ENCODE peak calls at places on chromosome 1, in four cellular contexts. S, W, P and R are unnamed samples.

GRCh38 chr1:24726741-24727140 is 18.5 kb upstream of the CLIC4 start:
- DNase-seq in S (no peak), W (no peak), P (no peak), R (no peak)

GRCh38 chr1:31727195-31727594 is 23.4 kb upstream of the COL16A1 start:
- DNase-seq in S (no peak), W (no peak), P (no peak), R (no peak)

GRCh38 chr1:26828352-26829093 is 2.0 kb downstream of the ZDHHC18 start:
- DNase-seq in S (no peak), W (no peak), P (peak), R (no peak)

GRCh38 chr1:66729130-66729922 is 22.9 kb upstream of the DYNLT5 start:
- DNase-seq in S (no peak), W (no peak), P (peak), R (peak)

GRCh38 chr1:243725846-243726245 is 124.2 kb downstream of the AKT3 start:
- DNase-seq in S (no peak), W (no peak), P (no peak), R (no peak)

GRCh38 chr1:63621698-63622097 is 28.5 kb downstream of the PGM1 start:
- DNase-seq in S (no peak), W (no peak), P (no peak), R (no peak)

GRCh38 chr1:236638935-236639334 is 34.6 kb upstream of the HEATR1 start:
- DNase-seq in S (no peak), W (no peak), P (no peak), R (no peak)

GRCh38 chr1:88519156-88519555 is 164.9 kb upstream of the PKN2 start:
- DNase-seq in S (no peak), W (no peak), P (no peak), R (no peak)

GRCh38 chr1:3587133-3587733 is 24.1 kb downstream of the MEGF6 start:
- DNase-seq in S (peak), W (no peak), P (no peak), R (no peak)

GRCh38 chr1:93614550-93615200 is 67.0 kb downstream of the BCAR3 start:
- DNase-seq in S (no peak), W (no peak), P (no peak), R (no peak)

GRCh38 chr1:32013386-32014198 is at the start of gene KHDRBS1:
- DNase-seq in S (peak), W (peak), P (peak), R (peak)

GRCh38 chr1:203453616-203454015 is 22.0 kb upstream of the PRELP start:
- DNase-seq in S (no peak), W (no peak), P (no peak), R (no peak)

GRCh38 chr1:85199667-85200366 is 999 bp downstream of the SYDE2 start:
- DNase-seq in S (no peak), W (no peak), P (no peak), R (no peak)

GRCh38 chr1:27572019-27572678 is 31.8 kb downstream of the AHDC1 start:
- DNase-seq in S (no peak), W (no peak), P (no peak), R (no peak)

GRCh38 chr1:158107926-158108325 is 72.8 kb upstream of the CD1D start:
- DNase-seq in S (no peak), W (no peak), P (no peak), R (no peak)

GRCh38 chr1:55302972-55303371 is 87.8 kb upstream of the USP24 start:
- DNase-seq in S (no peak), W (no peak), P (no peak), R (no peak)

GRCh38 chr1:1471389-1472045 is at the start of gene ATAD3B:
- DNase-seq in S (no peak), W (peak), P (peak), R (peak)

GRCh38 chr1:3924871-3925655 is 25.0 kb upstream of the C1orf174 start:
- DNase-seq in S (peak), W (no peak), P (peak), R (no peak)

GRCh38 chr1:206075786-206076725 is 23.1 kb downstream of the RHEX start:
- DNase-seq in S (no peak), W (no peak), P (no peak), R (no peak)

GRCh38 chr1:227891223-227891954 is 56.3 kb downstream of the WNT9A start:
- DNase-seq in S (no peak), W (peak), P (no peak), R (no peak)

GRCh38 chr1:244713329-244713728 is 60.4 kb downstream of the DESI2 start:
- DNase-seq in S (no peak), W (no peak), P (peak), R (no peak)

GRCh38 chr1:209220048-209220524 is 363.4 kb upstream of the CAMK1G start:
- DNase-seq in S (no peak), W (no peak), P (no peak), R (no peak)

GRCh38 chr1:46244656-46245371 is 2.7 kb upstream of the RAD54L start:
- DNase-seq in S (peak), W (peak), P (peak), R (peak)

GRCh38 chr1:207244409-207244801 is 77.1 kb upstream of the CD55 start:
- DNase-seq in S (no peak), W (no peak), P (no peak), R (peak)

GRCh38 chr1:24156542-24157260 is 13.8 kb upstream of the IL22RA1 start:
- DNase-seq in S (no peak), W (no peak), P (no peak), R (no peak)

GRCh38 chr1:228154021-228154684 is 4.4 kb downstream of the GJC2 start:
- DNase-seq in S (no peak), W (no peak), P (no peak), R (no peak)

GRCh38 chr1:187577625-187578024 is 748.9 kb downstream of the PLA2G4A start:
- DNase-seq in S (no peak), W (no peak), P (no peak), R (no peak)

GRCh38 chr1:158996998-158997397 is 12.7 kb upstream of the IFI16 start:
- DNase-seq in S (no peak), W (no peak), P (no peak), R (no peak)

GRCh38 chr1:232634086-232634485 is 4.2 kb upstream of the SIPA1L2 start:
- DNase-seq in S (no peak), W (no peak), P (peak), R (no peak)

GRCh38 chr1:51729824-51730284 is 113.0 kb downstream of the OSBPL9 start:
- DNase-seq in S (peak), W (no peak), P (peak), R (no peak)

GRCh38 chr1:214899908-214900470 is 182.5 kb upstream of the KCNK2 start:
- DNase-seq in S (peak), W (no peak), P (no peak), R (no peak)

GRCh38 chr1:39761557-39762260 is 9.4 kb downstream of the OXCT2 start:
- DNase-seq in S (no peak), W (no peak), P (no peak), R (no peak)

GRCh38 chr1:152451254-152451653 is 37.2 kb upstream of the CRNN start:
- DNase-seq in S (no peak), W (no peak), P (no peak), R (no peak)

GRCh38 chr1:33074193-33074945 is 6.6 kb upstream of the AZIN2 start:
- DNase-seq in S (no peak), W (no peak), P (no peak), R (no peak)

GRCh38 chr1:225700164-225700740 is 47.3 kb upstream of the ENAH start:
- DNase-seq in S (peak), W (no peak), P (no peak), R (peak)

GRCh38 chr1:22930235-22930912 is 42.3 kb downstream of the LACTBL1 start:
- DNase-seq in S (peak), W (peak), P (peak), R (peak)

GRCh38 chr1:56056438-56057312 is 522.7 kb downstream of the PLPP3 start:
- DNase-seq in S (no peak), W (no peak), P (no peak), R (peak)

GRCh38 chr1:118783095-118783758 is 204.9 kb downstream of the TBX15 start:
- DNase-seq in S (no peak), W (no peak), P (no peak), R (no peak)

GRCh38 chr1:51433269-51433971 is 85.6 kb downstream of the EPS15 start:
- DNase-seq in S (no peak), W (no peak), P (peak), R (peak)